ENCODE peak calls at places on chromosome 11, in eight cellular contexts. One of them, this sample, is unnamed.

GRCh38 chr11:66230978-66231377 is 37.5 kb upstream of the RAB1B start:
- DNase-seq in lower leg skin: no peak
- DNase-seq in activated CD4-positive, alpha-beta T cell treated with anti-CD3 and anti-CD28 coated beads for 4 hours: no peak
- DNase-seq in stimulated activated CD4-positive, alpha-beta T cell treated with anti-CD3 and anti-CD28 coated beads, Interleukin-15, amount 100 ng/mL, for 24 hours: no peak
- DNase-seq in EL: no peak
- DNase-seq in activated naive CD8-positive, alpha-beta T cell treated with anti-CD3 and anti-CD28 coated beads for 36 hours: no peak
- DNase-seq in CD4-positive, alpha-beta T cell: no peak
- DNase-seq in SW 1271: no peak
- DNase-seq in this sample: no peak

GRCh38 chr11:17792161-17792560 is 57.6 kb downstream of the KCNC1 start:
- DNase-seq in lower leg skin: no peak
- DNase-seq in activated CD4-positive, alpha-beta T cell treated with anti-CD3 and anti-CD28 coated beads for 4 hours: no peak
- DNase-seq in stimulated activated CD4-positive, alpha-beta T cell treated with anti-CD3 and anti-CD28 coated beads, Interleukin-15, amount 100 ng/mL, for 24 hours: no peak
- DNase-seq in EL: no peak
- DNase-seq in activated naive CD8-positive, alpha-beta T cell treated with anti-CD3 and anti-CD28 coated beads for 36 hours: no peak
- DNase-seq in CD4-positive, alpha-beta T cell: no peak
- DNase-seq in SW 1271: no peak
- DNase-seq in this sample: no peak

GRCh38 chr11:34407121-34407813 is 31.5 kb upstream of the CAT start:
- DNase-seq in lower leg skin: peak; percentile 68
- DNase-seq in activated CD4-positive, alpha-beta T cell treated with anti-CD3 and anti-CD28 coated beads for 4 hours: no peak
- DNase-seq in stimulated activated CD4-positive, alpha-beta T cell treated with anti-CD3 and anti-CD28 coated beads, Interleukin-15, amount 100 ng/mL, for 24 hours: no peak
- DNase-seq in EL: no peak
- DNase-seq in activated naive CD8-positive, alpha-beta T cell treated with anti-CD3 and anti-CD28 coated beads for 36 hours: no peak
- DNase-seq in CD4-positive, alpha-beta T cell: no peak
- DNase-seq in SW 1271: no peak
- DNase-seq in this sample: no peak

GRCh38 chr11:120657306-120658070 is 145.9 kb downstream of the GRIK4 start:
- DNase-seq in lower leg skin: no peak
- DNase-seq in activated CD4-positive, alpha-beta T cell treated with anti-CD3 and anti-CD28 coated beads for 4 hours: no peak
- DNase-seq in stimulated activated CD4-positive, alpha-beta T cell treated with anti-CD3 and anti-CD28 coated beads, Interleukin-15, amount 100 ng/mL, for 24 hours: no peak
- DNase-seq in EL: no peak
- DNase-seq in activated naive CD8-positive, alpha-beta T cell treated with anti-CD3 and anti-CD28 coated beads for 36 hours: no peak
- DNase-seq in CD4-positive, alpha-beta T cell: no peak
- DNase-seq in SW 1271: no peak
- DNase-seq in this sample: no peak

GRCh38 chr11:71055925-71056324 is 196.5 kb downstream of the SHANK2 start:
- DNase-seq in lower leg skin: no peak
- DNase-seq in activated CD4-positive, alpha-beta T cell treated with anti-CD3 and anti-CD28 coated beads for 4 hours: no peak
- DNase-seq in stimulated activated CD4-positive, alpha-beta T cell treated with anti-CD3 and anti-CD28 coated beads, Interleukin-15, amount 100 ng/mL, for 24 hours: no peak
- DNase-seq in EL: no peak
- DNase-seq in activated naive CD8-positive, alpha-beta T cell treated with anti-CD3 and anti-CD28 coated beads for 36 hours: no peak
- DNase-seq in CD4-positive, alpha-beta T cell: no peak
- DNase-seq in SW 1271: no peak
- DNase-seq in this sample: no peak

GRCh38 chr11:126702165-126702738 is 298.3 kb downstream of the KIRREL3 start:
- DNase-seq in lower leg skin: no peak
- DNase-seq in activated CD4-positive, alpha-beta T cell treated with anti-CD3 and anti-CD28 coated beads for 4 hours: no peak
- DNase-seq in stimulated activated CD4-positive, alpha-beta T cell treated with anti-CD3 and anti-CD28 coated beads, Interleukin-15, amount 100 ng/mL, for 24 hours: no peak
- DNase-seq in EL: no peak
- DNase-seq in activated naive CD8-positive, alpha-beta T cell treated with anti-CD3 and anti-CD28 coated beads for 36 hours: no peak
- DNase-seq in CD4-positive, alpha-beta T cell: no peak
- DNase-seq in SW 1271: no peak
- DNase-seq in this sample: no peak

GRCh38 chr11:82906236-82906635 is 4.7 kb downstream of the DDIAS start:
- DNase-seq in lower leg skin: no peak
- DNase-seq in activated CD4-positive, alpha-beta T cell treated with anti-CD3 and anti-CD28 coated beads for 4 hours: no peak
- DNase-seq in stimulated activated CD4-positive, alpha-beta T cell treated with anti-CD3 and anti-CD28 coated beads, Interleukin-15, amount 100 ng/mL, for 24 hours: no peak
- DNase-seq in EL: peak; percentile 34
- DNase-seq in activated naive CD8-positive, alpha-beta T cell treated with anti-CD3 and anti-CD28 coated beads for 36 hours: no peak
- DNase-seq in CD4-positive, alpha-beta T cell: no peak
- DNase-seq in SW 1271: no peak
- DNase-seq in this sample: peak; percentile 26

GRCh38 chr11:27443746-27444465 is 28.7 kb downstream of the LGR4 start:
- DNase-seq in lower leg skin: no peak
- DNase-seq in activated CD4-positive, alpha-beta T cell treated with anti-CD3 and anti-CD28 coated beads for 4 hours: no peak
- DNase-seq in stimulated activated CD4-positive, alpha-beta T cell treated with anti-CD3 and anti-CD28 coated beads, Interleukin-15, amount 100 ng/mL, for 24 hours: no peak
- DNase-seq in EL: no peak
- DNase-seq in activated naive CD8-positive, alpha-beta T cell treated with anti-CD3 and anti-CD28 coated beads for 36 hours: no peak
- DNase-seq in CD4-positive, alpha-beta T cell: no peak
- DNase-seq in SW 1271: no peak
- DNase-seq in this sample: no peak

GRCh38 chr11:95338430-95338991 is 107.5 kb upstream of the SESN3 start:
- DNase-seq in lower leg skin: peak; percentile 66
- DNase-seq in activated CD4-positive, alpha-beta T cell treated with anti-CD3 and anti-CD28 coated beads for 4 hours: no peak
- DNase-seq in stimulated activated CD4-positive, alpha-beta T cell treated with anti-CD3 and anti-CD28 coated beads, Interleukin-15, amount 100 ng/mL, for 24 hours: peak; percentile 12
- DNase-seq in EL: no peak
- DNase-seq in activated naive CD8-positive, alpha-beta T cell treated with anti-CD3 and anti-CD28 coated beads for 36 hours: peak; percentile 22
- DNase-seq in CD4-positive, alpha-beta T cell: no peak
- DNase-seq in SW 1271: no peak
- DNase-seq in this sample: peak; percentile 33

GRCh38 chr11:93529707-93530467 is 13.3 kb downstream of the SMCO4 start:
- DNase-seq in lower leg skin: no peak
- DNase-seq in activated CD4-positive, alpha-beta T cell treated with anti-CD3 and anti-CD28 coated beads for 4 hours: no peak
- DNase-seq in stimulated activated CD4-positive, alpha-beta T cell treated with anti-CD3 and anti-CD28 coated beads, Interleukin-15, amount 100 ng/mL, for 24 hours: no peak
- DNase-seq in EL: peak; percentile 12
- DNase-seq in activated naive CD8-positive, alpha-beta T cell treated with anti-CD3 and anti-CD28 coated beads for 36 hours: no peak
- DNase-seq in CD4-positive, alpha-beta T cell: no peak
- DNase-seq in SW 1271: no peak
- DNase-seq in this sample: no peak

GRCh38 chr11:42085736-42086135 is 626.3 kb upstream of the LRRC4C start:
- DNase-seq in lower leg skin: no peak
- DNase-seq in activated CD4-positive, alpha-beta T cell treated with anti-CD3 and anti-CD28 coated beads for 4 hours: no peak
- DNase-seq in stimulated activated CD4-positive, alpha-beta T cell treated with anti-CD3 and anti-CD28 coated beads, Interleukin-15, amount 100 ng/mL, for 24 hours: no peak
- DNase-seq in EL: no peak
- DNase-seq in activated naive CD8-positive, alpha-beta T cell treated with anti-CD3 and anti-CD28 coated beads for 36 hours: no peak
- DNase-seq in CD4-positive, alpha-beta T cell: no peak
- DNase-seq in SW 1271: no peak
- DNase-seq in this sample: no peak